ENCODE peak calls at places on chromosomes 2 and 18, in nine cellular contexts. D, H, Q, X, J, I, S, A and E are unnamed samples.

GRCh38 chr18:51039138-51040112 is 9.4 kb downstream of the SMAD4 start:
- DNase-seq in H (no peak), Q (peak; percentile 15), X (peak; percentile 57), I (peak; percentile 35), A (no peak), D (no peak), J (no peak), S (peak; percentile 18), E (no peak)

GRCh38 chr18:44035554-44035953 is 645.1 kb upstream of the SETBP1 start:
- DNase-seq in Q (no peak), X (peak; percentile 18), D (no peak), H (no peak), J (no peak), S (no peak), A (no peak), I (no peak), E (no peak)

GRCh38 chr2:143087033-143087432 is 42.2 kb upstream of the ARHGAP15 start:
- DNase-seq in Q (no peak), H (no peak), X (peak; percentile 26), S (no peak), D (no peak), A (no peak), J (no peak), I (peak; percentile 10), E (no peak)

GRCh38 chr2:179422037-179422643 is 157.5 kb upstream of the SESTD1 start:
- DNase-seq in J (peak; percentile 20), H (peak; percentile 90), A (peak; percentile 27), I (peak; percentile 71), D (peak; percentile 69), X (peak; percentile 87), Q (peak; percentile 73), S (peak; percentile 62), E (no peak)

GRCh38 chr2:1309507-1309906 is 103.8 kb upstream of the TPO start:
- DNase-seq in D (no peak), J (no peak), Q (no peak), H (no peak), X (no peak), S (no peak), A (no peak), I (no peak), E (no peak)

GRCh38 chr2:162333968-162334367 is 10.0 kb upstream of the GCA start:
- DNase-seq in J (no peak), A (peak; percentile 31), Q (peak; percentile 24), X (peak; percentile 52), D (no peak), H (peak; percentile 60), S (peak; percentile 49), I (peak; percentile 11), E (no peak)

GRCh38 chr2:236166781-236167296 is 1.3 kb downstream of the GBX2 start:
- DNase-seq in Q (no peak), J (no peak), H (no peak), S (no peak), I (no peak), A (no peak), X (no peak), D (no peak), E (no peak)

GRCh38 chr2:429575-430254 is 141.8 kb upstream of the ALKAL2 start:
- DNase-seq in A (peak; percentile 51), H (peak; percentile 21), X (no peak), D (no peak), S (no peak), J (no peak), Q (no peak), I (no peak), E (peak; percentile 70)

GRCh38 chr2:105546623-105546964 is 147.7 kb upstream of the FHL2 start:
- DNase-seq in Q (no peak), J (no peak), H (no peak), D (no peak), X (no peak), S (no peak), I (no peak), A (peak; percentile 10), E (peak; percentile 52)

GRCh38 chr18:77528877-77529276 is 279.2 kb downstream of the GALR1 start:
- DNase-seq in J (no peak), A (no peak), S (no peak), I (no peak), D (no peak), H (no peak), Q (no peak), X (no peak), E (no peak)

GRCh38 chr2:195660265-195660890 is 3.4 kb downstream of the SLC39A10 start:
- DNase-seq in J (peak; percentile 38), S (peak; percentile 62), I (peak; percentile 76), D (peak; percentile 68), A (peak; percentile 85), Q (peak; percentile 82), H (peak; percentile 60), X (peak; percentile 89), E (no peak)

GRCh38 chr2:195658541-195658890 is 1.5 kb downstream of the SLC39A10 start:
- DNase-seq in X (peak; percentile 90), D (no peak), Q (peak; percentile 62), I (peak; percentile 83), H (no peak), J (peak; percentile 60), S (peak; percentile 87), A (no peak), E (no peak)

GRCh38 chr2:195657634-195658540 is 861 bp downstream of the SLC39A10 start:
- DNase-seq in Q (peak; percentile 83), I (peak; percentile 86), A (peak; percentile 65), H (peak; percentile 85), X (peak; percentile 94), S (peak; percentile 60), D (peak; percentile 72), J (peak; percentile 75), E (peak; percentile 92)

GRCh38 chr2:195656859-195657633 is at the start of gene SLC39A10:
- DNase-seq in Q (peak; percentile 97), I (peak; percentile 96), S (peak; percentile 97), H (peak; percentile 99), D (peak; percentile 97), X (peak; percentile 98), A (peak; percentile 98), J (peak; percentile 90), E (peak; percentile 99)

GRCh38 chr2:195659114-195659513 is 2.1 kb downstream of the SLC39A10 start:
- DNase-seq in Q (peak; percentile 40), I (no peak), A (no peak), X (no peak), H (no peak), J (no peak), D (no peak), S (no peak), E (no peak)
- H3K4me3 ChIP-seq in Q (peak overlapping the region; percentile 81), I (peak overlapping the region; percentile 83), A (peak overlapping the region; percentile 57), X (peak overlapping the region; percentile 94), H (peak overlapping the region; percentile 44), J (peak overlapping the region; percentile 88), D (no peak overlapping the region), S (peak overlapping the region; percentile 88), E (peak overlapping the region; percentile 92)

GRCh38 chr2:200376422-200377142 is 70.1 kb downstream of the SPATS2L start:
- DNase-seq in J (no peak), Q (no peak), A (peak; percentile 22), I (no peak), S (no peak), H (no peak), X (no peak), D (no peak), E (no peak)

GRCh38 chr2:200377774-200378336 is 71.4 kb downstream of the SPATS2L start:
- DNase-seq in J (no peak), S (no peak), A (no peak), Q (no peak), D (no peak), I (no peak), H (no peak), X (no peak), E (no peak)

GRCh38 chr2:200378652-200379290 is 72.3 kb downstream of the SPATS2L start:
- DNase-seq in A (no peak), I (no peak), S (no peak), J (peak; percentile 36), Q (no peak), X (no peak), H (no peak), D (no peak), E (no peak)

GRCh38 chr2:200379481-200380120 is 73.1 kb downstream of the SPATS2L start:
- DNase-seq in S (peak; percentile 71), D (no peak), J (no peak), A (no peak), I (no peak), X (no peak), H (no peak), Q (no peak), E (no peak)

GRCh38 chr2:200377143-200377773 is 70.8 kb downstream of the SPATS2L start:
- DNase-seq in I (no peak), S (no peak), Q (no peak), A (no peak), X (no peak), H (no peak), D (no peak), J (no peak), E (no peak)
- H3K4me3 ChIP-seq in I (no peak overlapping the region), S (no peak overlapping the region), Q (no peak overlapping the region), A (no peak overlapping the region), X (no peak overlapping the region), H (no peak overlapping the region), D (no peak overlapping the region), J (no peak overlapping the region), E (no peak overlapping the region)

GRCh38 chr18:29004921-29005320 is 828.0 kb upstream of the CDH2 start:
- DNase-seq in D (no peak), Q (no peak), S (no peak), J (no peak), H (no peak), X (no peak), I (no peak), A (no peak), E (no peak)

GRCh38 chr18:29003194-29003593 is 826.3 kb upstream of the CDH2 start:
- DNase-seq in I (no peak), A (no peak), X (no peak), J (no peak), Q (no peak), H (no peak), D (no peak), S (peak; percentile 29), E (no peak)

GRCh38 chr18:29012874-29013273 is 835.9 kb upstream of the CDH2 start:
- DNase-seq in A (no peak), Q (no peak), H (no peak), D (no peak), S (no peak), I (no peak), X (no peak), J (no peak), E (no peak)

GRCh38 chr18:29012364-29012763 is 835.4 kb upstream of the CDH2 start:
- DNase-seq in H (no peak), S (no peak), I (no peak), A (no peak), J (no peak), D (no peak), Q (no peak), X (no peak), E (no peak)

GRCh38 chr18:29007986-29008654 is 831.2 kb upstream of the CDH2 start:
- DNase-seq in J (no peak), X (no peak), I (no peak), A (no peak), S (no peak), Q (no peak), H (no peak), D (no peak), E (no peak)
- H3K4me3 ChIP-seq in J (no peak overlapping the region), X (no peak overlapping the region), I (no peak overlapping the region), A (no peak overlapping the region), S (no peak overlapping the region), Q (no peak overlapping the region), H (no peak overlapping the region), D (no peak overlapping the region), E (no peak overlapping the region)

DNA sequence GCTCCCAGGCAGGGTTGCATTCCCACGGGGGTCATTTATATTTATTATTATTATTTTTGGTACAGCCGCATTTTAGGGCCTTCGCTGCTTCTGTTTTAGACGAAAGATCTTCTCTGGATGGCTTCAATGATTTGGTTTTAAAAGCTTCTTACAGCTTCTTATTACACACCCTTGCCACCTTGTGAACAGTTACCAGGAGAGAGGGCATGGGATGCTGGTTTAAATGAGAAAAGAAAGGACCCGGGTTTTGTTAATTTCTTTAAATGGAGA is 1.7 kb downstream of the SH3RF3 start:
- DNase-seq in X (no peak), J (no peak), D (no peak), A (no peak), S (no peak), H (no peak), I (no peak), Q (no peak), E (no peak)
- H3K4me3 ChIP-seq in X (peak overlapping the region; percentile 71), J (peak overlapping the region; percentile 81), D (peak overlapping the region; percentile 52), A (peak overlapping the region; percentile 89), S (no peak overlapping the region), H (peak overlapping the region; percentile 68), I (peak overlapping the region; percentile 84), Q (peak overlapping the region; percentile 8), E (peak overlapping the region; percentile 55)